ENCODE peak calls at places on chromosomes 6 and 20, in seven cellular contexts. W is left ventricle myocardium inferior; K is adrenal gland; H is brain microvascular endothelial cell; U is neural progenitor cell; S is fibroblast of lung; G is CD8-positive, alpha-beta T cell. R is an unnamed sample.

GRCh38 chr6:100304575-100304974 is 160.1 kb downstream of the SIM1 start:
- DNase-seq in K (no peak), U (no peak), G (no peak), W (no peak), S (no peak), H (no peak), R (no peak)

GRCh38 chr6:96724641-96725040 is 112.6 kb downstream of the GPR63 start:
- DNase-seq in G (no peak), K (no peak), H (no peak), U (peak; percentile 8), W (no peak), S (no peak), R (no peak)

GRCh38 chr6:90131614-90132423 is 164.8 kb downstream of the BACH2 start:
- DNase-seq in K (no peak), U (no peak), G (no peak), W (peak; percentile 44), S (peak; percentile 95), H (no peak), R (peak; percentile 59)

GRCh38 chr6:130778946-130779657 is 48.1 kb upstream of the SMLR1 start:
- DNase-seq in G (no peak), S (peak; percentile 82), K (no peak), W (no peak), H (peak; percentile 62), U (no peak), R (peak; percentile 36)

GRCh38 chr20:54622338-54623280 is 147.2 kb downstream of the DOK5 start:
- DNase-seq in K (no peak), G (no peak), H (peak; percentile 4), W (no peak), S (peak; percentile 65), U (no peak), R (no peak)

GRCh38 chr20:49567421-49568256 is at the start of gene PTGIS:
- DNase-seq in U (peak; percentile 91), W (no peak), H (no peak), K (peak; percentile 21), G (no peak), S (no peak), R (no peak)

GRCh38 chr6:111713196-111713705 is 107.6 kb upstream of the TRAF3IP2 start:
- DNase-seq in S (no peak), H (no peak), G (no peak), U (no peak), K (no peak), W (no peak), R (no peak)

GRCh38 chr6:6942826-6943225 is 164.9 kb upstream of the RREB1 start:
- DNase-seq in K (no peak), G (no peak), W (peak; percentile 65), U (no peak), H (no peak), S (peak; percentile 72), R (no peak)

GRCh38 chr6:44096615-44097014 is 30.6 kb downstream of the MRPL14 start:
- DNase-seq in U (peak; percentile 76), K (peak; percentile 89), H (peak; percentile 59), W (peak; percentile 62), G (peak; percentile 83), S (peak; percentile 53), R (no peak)

GRCh38 chr6:136312975-136313374 is 23.3 kb upstream of the BCLAF1 start:
- DNase-seq in S (no peak), K (no peak), W (no peak), G (no peak), U (no peak), H (no peak), R (no peak)

GRCh38 chr6:73263570-73263909 is 544 bp upstream of the KHDC1 start:
- DNase-seq in U (no peak), W (no peak), K (no peak), H (no peak), G (no peak), S (no peak), R (no peak)

GRCh38 chr20:20477444-20478041 is 109.6 kb downstream of the INSM1 start:
- DNase-seq in W (no peak), H (no peak), S (no peak), U (no peak), G (no peak), K (no peak), R (no peak)

GRCh38 chr6:35611235-35611634 is 77.5 kb downstream of the FKBP5 start:
- DNase-seq in U (no peak), S (peak; percentile 90), W (no peak), K (no peak), H (peak; percentile 59), G (no peak), R (no peak)

GRCh38 chr6:17839526-17839925 is 132.8 kb upstream of the NUP153 start:
- DNase-seq in W (no peak), S (no peak), G (no peak), U (no peak), K (no peak), H (no peak), R (no peak)

GRCh38 chr6:53998293-53998692 is 113.0 kb upstream of the MLIP start:
- DNase-seq in W (no peak), U (no peak), K (no peak), S (no peak), H (no peak), G (no peak), R (no peak)

GRCh38 chr6:166591961-166592520 is 5.6 kb upstream of the RAMACL start:
- DNase-seq in K (no peak), W (no peak), U (no peak), S (no peak), H (no peak), G (no peak), R (no peak)

GRCh38 chr6:166589334-166589731 is 2.9 kb upstream of the RAMACL start:
- DNase-seq in U (no peak), H (no peak), K (no peak), S (no peak), G (peak; percentile 9), W (no peak), R (no peak)

GRCh38 chr6:166592818-166593217 is 6.3 kb upstream of the RAMACL start:
- DNase-seq in H (peak; percentile 90), U (no peak), S (peak; percentile 71), W (no peak), K (no peak), G (no peak), R (no peak)

GRCh38 chr6:166589786-166590574 is 3.5 kb upstream of the RAMACL start:
- DNase-seq in U (no peak), G (peak; percentile 17), W (no peak), S (peak; percentile 33), H (no peak), K (no peak), R (no peak)

GRCh38 chr6:166591026-166591425 is 4.5 kb upstream of the RAMACL start:
- DNase-seq in K (no peak), U (no peak), S (no peak), G (peak; percentile 38), W (no peak), H (no peak), R (no peak)
- H3K4me3 ChIP-seq in K (no peak overlapping the region), U (no peak overlapping the region), S (no peak overlapping the region), G (no peak overlapping the region), W (no peak overlapping the region), H (no peak overlapping the region), R (no peak overlapping the region)

GRCh38 chr6:42724825-42725224 is 2.4 kb upstream of the PRPH2 start:
- DNase-seq in K (no peak), G (no peak), W (no peak), U (no peak), H (no peak), S (no peak), R (no peak)

GRCh38 chr6:42726026-42726425 is 3.6 kb upstream of the PRPH2 start:
- DNase-seq in K (no peak), G (no peak), W (no peak), H (no peak), S (no peak), U (no peak), R (no peak)

GRCh38 chr6:42726485-42727083 is 4.2 kb upstream of the PRPH2 start:
- DNase-seq in G (peak; percentile 78), H (peak; percentile 77), K (peak; percentile 91), U (peak; percentile 84), S (peak; percentile 85), W (peak; percentile 54), R (peak; percentile 87)

GRCh38 chr6:42727627-42728026 is 5.2 kb upstream of the PRPH2 start:
- DNase-seq in U (no peak), W (no peak), S (no peak), K (no peak), G (no peak), H (no peak), R (no peak)

GRCh38 chr6:42727084-42727601 is 4.7 kb upstream of the PRPH2 start:
- DNase-seq in U (no peak), S (peak; percentile 16), W (peak; percentile 28), H (no peak), K (peak; percentile 25), G (peak; percentile 59), R (no peak)
- H3K27ac ChIP-seq in U (no peak overlapping the region), S (peak overlapping the region; percentile 84), W (peak overlapping the region; percentile 86), H (peak overlapping the region; percentile 18), K (peak overlapping the region; percentile 41), G (peak overlapping the region; percentile 75), R (peak overlapping the region; percentile 49)

GRCh38 chr6:143021543-143021942 is 39.1 kb upstream of the AIG1 start:
- DNase-seq in W (no peak), S (no peak), G (no peak), K (no peak), H (no peak), U (no peak), R (no peak)

GRCh38 chr6:143024977-143025376 is 35.7 kb upstream of the AIG1 start:
- DNase-seq in U (no peak), K (no peak), W (no peak), S (no peak), H (no peak), G (no peak), R (no peak)

GRCh38 chr6:143023695-143024094 is 37.0 kb upstream of the AIG1 start:
- DNase-seq in K (no peak), G (no peak), W (no peak), S (no peak), U (no peak), H (no peak), R (no peak)

GRCh38 chr6:143027058-143027457 is 33.6 kb upstream of the AIG1 start:
- DNase-seq in U (peak; percentile 63), S (peak; percentile 22), H (peak; percentile 31), K (peak; percentile 57), W (peak; percentile 28), G (peak; percentile 64), R (no peak)
- TF ChIP-seq CTCF in U (peak; percentile 83), S (peak; percentile 55), H (peak; percentile 80), K (peak; percentile 67), W (peak; percentile 78), G (peak; percentile 62), R (peak; percentile 59)

GRCh38 chr20:36745927-36746659 is at the start of gene NDRG3:
- DNase-seq in G (peak; percentile 94), H (peak; percentile 89), U (peak; percentile 98), K (peak; percentile 97), S (peak; percentile 86), W (peak; percentile 95), R (peak; percentile 78)

GRCh38 chr20:36744243-36744642 is 1.6 kb downstream of the NDRG3 start:
- DNase-seq in S (no peak), H (no peak), G (no peak), K (no peak), W (no peak), U (no peak), R (no peak)

GRCh38 chr20:36742558-36742957 is 3.3 kb downstream of the NDRG3 start:
- DNase-seq in H (no peak), G (no peak), U (no peak), K (no peak), W (no peak), S (no peak), R (no peak)

GRCh38 chr20:36745234-36745926 is 510 bp downstream of the NDRG3 start:
- DNase-seq in G (no peak), W (peak; percentile 37), K (peak; percentile 19), U (peak; percentile 26), S (peak; percentile 3), H (peak; percentile 0), R (no peak)

GRCh38 chr20:36744764-36745191 is 1.1 kb downstream of the NDRG3 start:
- DNase-seq in W (peak; percentile 66), K (peak; percentile 81), S (peak; percentile 54), G (no peak), U (peak; percentile 21), H (peak; percentile 5), R (no peak)
- H3K4me3 ChIP-seq in W (peak overlapping the region; percentile 93), K (peak overlapping the region; percentile 69), S (peak overlapping the region; percentile 76), G (peak overlapping the region; percentile 87), U (peak overlapping the region; percentile 81), H (peak overlapping the region; percentile 77), R (peak overlapping the region; percentile 79)